ENCODE peak calls at places on chromosomes 6 and 20, in ten cellular contexts. X is H9, M is GM13976, P is C1 segment of cervical spinal cord, H is A549, S is NCI-H446, C is fibroblast of gingiva, V is dermis microvascular lymphatic vessel endothelial cell, J is astrocyte, R is NCI-H748 treated with DMSO at 0.1 percent for 48 hours. G is an unnamed sample.

GRCh38 chr6:27547157-27548075 is 74.5 kb upstream of the ZNF184 start:
- DNase-seq in X (peak; percentile 69), M (no peak), P (no peak), H (peak; percentile 80), S (peak; percentile 85), C (peak; percentile 45), V (peak; percentile 42), J (peak; percentile 44), R (peak; percentile 92), G (peak; percentile 81)

GRCh38 chr6:139452176-139452876 is 77.9 kb upstream of the CITED2 start:
- DNase-seq in X (no peak), M (no peak), P (no peak), H (no peak), S (no peak), C (peak; percentile 66), V (peak; percentile 80), J (peak; percentile 68), R (no peak), G (no peak)

GRCh38 chr6:9485992-9486391 is 928.9 kb downstream of the TFAP2A start:
- DNase-seq in X (no peak), M (no peak), P (no peak), H (no peak), S (no peak), C (no peak), V (no peak), J (no peak), R (no peak), G (no peak)

GRCh38 chr6:133099573-133099972 is 141.6 kb upstream of the EYA4 start:
- DNase-seq in X (no peak), M (no peak), P (no peak), H (peak; percentile 62), S (no peak), C (peak; percentile 90), V (no peak), J (peak; percentile 94), R (no peak), G (peak; percentile 92)

GRCh38 chr6:169839029-169839481 is 87.6 kb downstream of the ERMARD start:
- DNase-seq in X (peak; percentile 34), M (no peak), P (no peak), H (no peak), S (no peak), C (no peak), V (no peak), J (no peak), R (no peak), G (no peak)

GRCh38 chr20:21509597-21510331 is 4.1 kb downstream of the NKX2-2 start:
- DNase-seq in X (peak; percentile 41), M (peak; percentile 35), P (no peak), H (peak; percentile 59), S (no peak), C (peak; percentile 42), V (no peak), J (peak; percentile 49), R (no peak), G (peak; percentile 36)

GRCh38 chr6:62707156-62707555 is 421.1 kb upstream of the KHDRBS2 start:
- DNase-seq in X (peak; percentile 49), M (no peak), P (no peak), H (no peak), S (no peak), C (no peak), V (no peak), J (no peak), R (no peak), G (no peak)

GRCh38 chr6:130760006-130760405 is 67.2 kb upstream of the SMLR1 start:
- DNase-seq in X (peak; percentile 62), M (no peak), P (no peak), H (peak; percentile 13), S (no peak), C (peak; percentile 22), V (peak; percentile 50), J (peak; percentile 22), R (no peak), G (peak; percentile 66)

GRCh38 chr20:44003609-44004008 is 89.0 kb downstream of the TOX2 start:
- DNase-seq in X (no peak), M (no peak), P (no peak), H (no peak), S (no peak), C (no peak), V (no peak), J (no peak), R (no peak), G (no peak)

GRCh38 chr6:684831-685636 is 7.9 kb downstream of the EXOC2 start:
- DNase-seq in X (no peak), M (peak; percentile 76), P (no peak), H (no peak), S (no peak), C (peak; percentile 24), V (peak; percentile 54), J (peak; percentile 73), R (no peak), G (peak; percentile 67)

GRCh38 chr6:1424306-1424927 is 35.0 kb downstream of the FOXF2 start:
- DNase-seq in X (peak; percentile 74), M (peak; percentile 70), P (no peak), H (peak; percentile 58), S (peak; percentile 18), C (peak; percentile 82), V (peak; percentile 53), J (peak; percentile 22), R (no peak), G (peak; percentile 75)

GRCh38 chr6:44430322-44430721 is 42.8 kb downstream of the CDC5L start:
- DNase-seq in X (no peak), M (no peak), P (no peak), H (no peak), S (no peak), C (peak; percentile 38), V (no peak), J (peak; percentile 35), R (no peak), G (peak; percentile 35)

GRCh38 chr6:5453531-5453930 is 192.2 kb downstream of the FARS2 start:
- DNase-seq in X (no peak), M (no peak), P (no peak), H (no peak), S (peak; percentile 66), C (no peak), V (no peak), J (no peak), R (no peak), G (peak; percentile 58)

GRCh38 chr20:23782366-23782983 is 31.7 kb upstream of the CST1 start:
- DNase-seq in X (peak; percentile 73), M (no peak), P (no peak), H (peak; percentile 48), S (peak; percentile 20), C (no peak), V (peak; percentile 23), J (no peak), R (no peak), G (peak; percentile 43)

GRCh38 chr20:56373942-56374341 is 15.2 kb downstream of the FAM210B start:
- DNase-seq in X (no peak), M (no peak), P (no peak), H (peak; percentile 72), S (no peak), C (peak; percentile 99), V (peak; percentile 4), J (peak; percentile 91), R (no peak), G (peak; percentile 82)

GRCh38 chr6:27312146-27312949 is at the start of gene POM121L2:
- DNase-seq in X (peak; percentile 89), M (peak; percentile 82), P (no peak), H (peak; percentile 80), S (peak; percentile 17), C (peak; percentile 33), V (peak; percentile 67), J (peak; percentile 13), R (peak; percentile 95), G (peak; percentile 52)

GRCh38 chr6:41262401-41262800 is 24.1 kb downstream of the TREM1 start:
- DNase-seq in X (no peak), M (no peak), P (no peak), H (no peak), S (no peak), C (no peak), V (no peak), J (no peak), R (no peak), G (no peak)

GRCh38 chr20:23231561-23232218 is 118.9 kb upstream of the NXT1 start:
- DNase-seq in X (no peak), M (no peak), P (no peak), H (no peak), S (no peak), C (peak; percentile 75), V (peak; percentile 30), J (peak; percentile 47), R (no peak), G (peak; percentile 98)

GRCh38 chr20:4045741-4046140 is 30.4 kb upstream of the RNF24 start:
- DNase-seq in X (no peak), M (no peak), P (no peak), H (no peak), S (no peak), C (no peak), V (peak; percentile 36), J (peak; percentile 69), R (no peak), G (peak; percentile 93)

GRCh38 chr6:154458565-154459475 is 51.7 kb downstream of the CNKSR3 start:
- DNase-seq in X (no peak), M (no peak), P (no peak), H (no peak), S (no peak), C (no peak), V (no peak), J (peak; percentile 68), R (no peak), G (peak; percentile 67)

GRCh38 chr6:41428995-41429417 is 93.6 kb downstream of the NCR2 start:
- DNase-seq in X (no peak), M (no peak), P (no peak), H (no peak), S (no peak), C (no peak), V (no peak), J (peak; percentile 55), R (no peak), G (peak; percentile 77)

GRCh38 chr20:23254505-23254904 is 96.1 kb upstream of the NXT1 start:
- DNase-seq in X (no peak), M (no peak), P (no peak), H (no peak), S (no peak), C (no peak), V (no peak), J (no peak), R (no peak), G (no peak)

GRCh38 chr6:106083618-106084017 is 2.5 kb upstream of the PRDM1 start:
- DNase-seq in X (no peak), M (no peak), P (no peak), H (no peak), S (no peak), C (no peak), V (no peak), J (no peak), R (no peak), G (no peak)

GRCh38 chr6:77292564-77293546 is 170.4 kb downstream of the HTR1B start:
- DNase-seq in X (no peak), M (no peak), P (no peak), H (peak; percentile 77), S (no peak), C (peak; percentile 57), V (peak; percentile 86), J (peak; percentile 85), R (no peak), G (peak; percentile 91)

GRCh38 chr6:112831022-112831421 is 483.9 kb downstream of the RFPL4B start:
- DNase-seq in X (no peak), M (no peak), P (no peak), H (no peak), S (no peak), C (no peak), V (peak; percentile 71), J (peak; percentile 25), R (no peak), G (peak; percentile 29)

GRCh38 chr6:124076336-124077048 is 272.8 kb downstream of the NKAIN2 start:
- DNase-seq in X (no peak), M (no peak), P (no peak), H (no peak), S (peak; percentile 59), C (no peak), V (no peak), J (no peak), R (no peak), G (no peak)

GRCh38 chr6:15602144-15602543 is 60.7 kb downstream of the DTNBP1 start:
- DNase-seq in X (no peak), M (no peak), P (no peak), H (no peak), S (no peak), C (no peak), V (no peak), J (no peak), R (no peak), G (no peak)

GRCh38 chr20:37303637-37304036 is 14.2 kb downstream of the MANBAL start:
- DNase-seq in X (no peak), M (no peak), P (no peak), H (peak; percentile 31), S (no peak), C (no peak), V (no peak), J (no peak), R (peak; percentile 29), G (no peak)

G was measured in M059J.